ENCODE peak calls at places on chromosomes 12 and 14, in eight cellular contexts. O is fibroblast of lung; A is iris pigment epithelial cell; B is GM20000; L is NCI-H1694; D is stimulated activated naive CD4-positive, alpha-beta T cell; N is AG08396; V is heart left ventricle. X is an unnamed sample.

GRCh38 chr14:77524536-77524935 is 25.9 kb upstream of the ISM2 start:
- DNase-seq in B (no peak), D (no peak), N (no peak), A (no peak), L (no peak), V (no peak), O (no peak), X (no peak)

GRCh38 chr12:116878567-116879508 is 2.4 kb downstream of the HRK start:
- DNase-seq in B (no peak), L (no peak), D (no peak), V (no peak), N (peak; percentile 53), A (peak; percentile 27), O (peak; percentile 19), X (peak; percentile 71)

GRCh38 chr14:50845166-50845565 is 14.2 kb upstream of the NIN start:
- DNase-seq in A (no peak), D (no peak), N (no peak), L (no peak), V (no peak), O (no peak), B (no peak), X (no peak)

GRCh38 chr12:64110864-64111263 is 111.2 kb downstream of the KICS2 start:
- DNase-seq in L (no peak), V (no peak), O (no peak), N (no peak), A (peak; percentile 31), B (no peak), D (no peak), X (no peak)

GRCh38 chr12:84134797-84135366 is 777.7 kb downstream of the SLC6A15 start:
- DNase-seq in N (no peak), B (no peak), L (no peak), V (no peak), A (peak; percentile 64), D (no peak), O (no peak), X (no peak)

GRCh38 chr12:113850309-113851056 is 115.6 kb downstream of the RBM19 start:
- DNase-seq in N (no peak), O (peak; percentile 65), B (no peak), D (no peak), L (no peak), A (no peak), V (peak; percentile 92), X (no peak)

GRCh38 chr12:113439606-113440030 is 17.4 kb downstream of the SDSL start:
- DNase-seq in D (no peak), O (peak; percentile 35), A (peak; percentile 34), N (peak; percentile 58), B (peak; percentile 47), V (no peak), L (peak; percentile 71), X (peak; percentile 89)

GRCh38 chr12:46839232-46839631 is 13.4 kb upstream of the SLC38A4 start:
- DNase-seq in B (no peak), D (no peak), V (no peak), A (no peak), O (no peak), L (no peak), N (no peak), X (no peak)

GRCh38 chr12:321606-322326 is 59.1 kb upstream of the SLC6A13 start:
- DNase-seq in V (no peak), A (peak; percentile 15), L (no peak), B (no peak), O (peak; percentile 9), D (no peak), N (no peak), X (no peak)

GRCh38 chr12:105234197-105234596 is 1.8 kb downstream of the APPL2 start:
- DNase-seq in V (no peak), O (no peak), A (no peak), N (no peak), B (no peak), D (no peak), L (no peak), X (no peak)

GRCh38 chr12:62966990-62967506 is 32.1 kb upstream of the PPM1H start:
- DNase-seq in V (no peak), B (no peak), O (no peak), A (no peak), L (no peak), N (no peak), D (no peak), X (no peak)

GRCh38 chr12:58421990-58422389 is 480.6 kb downstream of the ATP23 start:
- DNase-seq in A (no peak), D (no peak), L (no peak), O (no peak), V (no peak), B (no peak), N (no peak), X (no peak)

GRCh38 chr12:27549801-27550652 is 26.0 kb downstream of the PPFIBP1 start:
- DNase-seq in A (peak; percentile 99), O (peak; percentile 99), L (no peak), B (no peak), N (peak; percentile 68), D (no peak), V (peak; percentile 91), X (no peak)

GRCh38 chr12:40959041-40959440 is 229.1 kb upstream of the PDZRN4 start:
- DNase-seq in N (no peak), A (peak; percentile 96), V (no peak), O (peak; percentile 5), B (no peak), D (no peak), L (no peak), X (no peak)

GRCh38 chr14:38243696-38244250 is 12.1 kb downstream of the CLEC14A start:
- DNase-seq in L (no peak), N (no peak), A (no peak), O (no peak), V (no peak), D (no peak), B (no peak), X (no peak)

GRCh38 chr12:130281157-130281799 is 56.4 kb upstream of the PIWIL1 start:
- DNase-seq in O (no peak), N (no peak), V (no peak), L (no peak), D (peak; percentile 27), B (no peak), A (peak; percentile 12), X (peak; percentile 95)

GRCh38 chr12:46390881-46391280 is 18.3 kb upstream of the SLC38A2 start:
- DNase-seq in N (no peak), D (no peak), A (no peak), O (no peak), L (no peak), V (no peak), B (no peak), X (no peak)

GRCh38 chr14:100524933-100525243 is 62.3 kb downstream of the BEGAIN start:
- DNase-seq in D (no peak), O (peak; percentile 9), N (no peak), L (peak; percentile 72), B (peak; percentile 31), A (no peak), V (no peak), X (peak; percentile 75)

GRCh38 chr12:89494411-89495231 is 30.0 kb downstream of the GALNT4 start:
- DNase-seq in N (peak; percentile 33), L (no peak), A (peak; percentile 51), V (no peak), B (no peak), O (peak; percentile 34), D (no peak), X (no peak)

X was measured in H1.